ENCODE peak calls at places on chromosomes 7 and 10, in five cellular contexts. K is right cardiac atrium; N is stimulated activated naive B cell treated with anti-CD40 and anti-IgM and Interleukin-4, amounts not matched to agents 10 μg/mL and 1 μg/mL and 100 μg/mL, for 72 hours; H is stimulated activated CD8-positive, alpha-beta memory T cell treated with anti-CD3 and anti-CD28 coated beads, Interleukin-2, amount 100 ng/mL, for 1 hour; M is AG20443. W is an unnamed sample.

GRCh38 chr7:94059747-94060146 is 55.6 kb upstream of the BET1 start:
- DNase-seq in M (peak), H (no peak), N (no peak), K (no peak), W (no peak)

GRCh38 chr7:105161366-105161765 is 147.4 kb downstream of the KMT2E start:
- DNase-seq in M (no peak), N (no peak), K (no peak), H (no peak), W (no peak)

GRCh38 chr7:43148161-43148731 is 35.8 kb downstream of the HECW1 start:
- DNase-seq in N (no peak), K (no peak), H (no peak), M (peak), W (no peak)

GRCh38 chr7:77247206-77247850 is 47.7 kb upstream of the FGL2 start:
- DNase-seq in N (peak), K (peak), H (peak), M (peak), W (peak)

GRCh38 chr10:89645742-89646172 is 715 bp upstream of the PANK1 start:
- DNase-seq in N (no peak), M (no peak), H (no peak), K (no peak), W (no peak)

GRCh38 chr10:112677689-112678088 is 230.7 kb downstream of the VTI1A start:
- DNase-seq in K (no peak), H (no peak), M (no peak), N (no peak), W (no peak)

GRCh38 chr7:18939771-18940576 is 177.5 kb downstream of the TWIST1 start:
- DNase-seq in N (no peak), M (no peak), K (no peak), H (no peak), W (no peak)

GRCh38 chr10:112227331-112227961 is 43.9 kb upstream of the GPAM start:
- DNase-seq in H (no peak), N (no peak), K (no peak), M (peak), W (peak)

GRCh38 chr10:70169661-70170364 is 501 bp downstream of the SAR1A start:
- DNase-seq in H (peak), K (no peak), M (no peak), N (no peak), W (no peak)

GRCh38 chr7:68820321-68820720 is 778.0 kb upstream of the AUTS2 start:
- DNase-seq in N (no peak), H (no peak), K (no peak), M (no peak), W (no peak)

GRCh38 chr7:66339141-66339540 is 134.0 kb downstream of the TPST1 start:
- DNase-seq in H (no peak), N (no peak), K (no peak), M (no peak), W (no peak)

GRCh38 chr7:36563706-36564325 is 160.5 kb downstream of the AOAH start:
- DNase-seq in N (no peak), K (no peak), H (no peak), M (no peak), W (no peak)

GRCh38 chr10:73873163-73873842 is 1.1 kb downstream of the CAMK2G start:
- DNase-seq in H (no peak), M (no peak), N (no peak), K (peak), W (no peak)

GRCh38 chr10:126895214-126895781 is 9.9 kb upstream of the DOCK1 start:
- DNase-seq in N (no peak), K (no peak), H (no peak), M (no peak), W (no peak)